ENCODE peak calls at places on chromosomes 12 and 14, in five cellular contexts. A is A673, I is ascending aorta, J is vagina, E is neural progenitor cell. F is an unnamed sample.

GRCh38 chr14:93090826-93091583 is 24.7 kb downstream of the ITPK1 start:
- DNase-seq in J (no peak), I (no peak), A (no peak), E (no peak), F (no peak)

GRCh38 chr12:122104844-122105243 is 26.3 kb downstream of the MLXIP start:
- DNase-seq in E (no peak), A (no peak), J (no peak), I (no peak), F (no peak)

GRCh38 chr12:120466560-120467315 is 2.8 kb downstream of the SRSF9 start:
- DNase-seq in J (no peak), I (no peak), A (peak; percentile 68), E (peak; percentile 57), F (no peak)

GRCh38 chr14:42193426-42193766 is 586.7 kb downstream of the LRFN5 start:
- DNase-seq in A (no peak), E (no peak), J (no peak), I (no peak), F (no peak)

GRCh38 chr14:96351986-96352385 is 11.2 kb downstream of the ATG2B start:
- DNase-seq in A (no peak), E (no peak), J (no peak), I (no peak), F (no peak)

GRCh38 chr12:112162261-112162790 is 37.0 kb downstream of the TRAFD1 start:
- DNase-seq in J (no peak), I (no peak), E (no peak), A (no peak), F (no peak)

GRCh38 chr12:132475304-132476037 is 14.5 kb upstream of the FBRSL1 start:
- DNase-seq in I (no peak), J (no peak), E (no peak), A (no peak), F (no peak)

GRCh38 chr12:59904874-59905521 is 309.2 kb downstream of the SLC16A7 start:
- DNase-seq in J (no peak), A (no peak), I (no peak), E (no peak), F (no peak)

GRCh38 chr12:131759176-131759575 is 48.3 kb downstream of the SFSWAP start:
- DNase-seq in A (no peak), I (no peak), E (no peak), J (no peak), F (no peak)

GRCh38 chr12:88338486-88338885 is 196.4 kb downstream of the TMTC3 start:
- DNase-seq in I (no peak), J (no peak), A (no peak), E (no peak), F (no peak)

GRCh38 chr12:119822046-119822445 is 55.1 kb downstream of the CIT start:
- DNase-seq in E (no peak), I (no peak), A (no peak), J (no peak), F (no peak)

GRCh38 chr12:109731231-109731731 is 17.7 kb downstream of the FAM222A start:
- DNase-seq in J (no peak), I (no peak), A (no peak), E (no peak), F (no peak)

GRCh38 chr12:108241961-108242360 is 97.2 kb downstream of the CMKLR1 start:
- DNase-seq in I (no peak), A (no peak), J (no peak), E (no peak), F (no peak)

GRCh38 chr12:1474059-1474537 is 120.3 kb downstream of the FBXL14 start:
- DNase-seq in E (no peak), I (no peak), A (peak; percentile 44), J (no peak), F (peak; percentile 90)

GRCh38 chr12:46556820-46557524 is 184.4 kb upstream of the SLC38A2 start:
- DNase-seq in E (no peak), J (no peak), I (no peak), A (no peak), F (peak; percentile 88)

GRCh38 chr12:77510985-77511384 is 319.7 kb upstream of the NAV3 start:
- DNase-seq in A (no peak), E (no peak), I (no peak), J (no peak), F (no peak)

GRCh38 chr12:50401383-50402155 is 884 bp downstream of the LARP4 start:
- DNase-seq in I (no peak), E (peak; percentile 59), A (peak; percentile 30), J (no peak), F (no peak)

GRCh38 chr12:58886474-58886873 is 33.8 kb downstream of the LRIG3 start:
- DNase-seq in I (no peak), A (no peak), J (no peak), E (no peak), F (no peak)

GRCh38 chr12:11500222-11500860 is 105.0 kb upstream of the PRB2 start:
- DNase-seq in I (no peak), E (peak; percentile 97), A (peak; percentile 89), J (no peak), F (peak; percentile 7)

GRCh38 chr12:4133029-4133428 is 140.5 kb upstream of the CCND2 start:
- DNase-seq in I (no peak), J (no peak), E (no peak), A (no peak), F (no peak)

GRCh38 chr12:111788178-111788654 is 21.5 kb downstream of the ALDH2 start:
- DNase-seq in E (peak; percentile 48), A (peak; percentile 36), J (no peak), I (no peak), F (no peak)

GRCh38 chr12:6383572-6384498 is at the start of gene LTBR:
- DNase-seq in E (peak; percentile 49), A (peak; percentile 86), J (peak; percentile 97), I (peak; percentile 78), F (no peak)

GRCh38 chr12:76144253-76144564 is 59.7 kb upstream of the NAP1L1 start:
- DNase-seq in I (no peak), A (peak; percentile 43), E (no peak), J (no peak), F (no peak)

GRCh38 chr14:59905193-59905592 is 14.8 kb upstream of the LRRC9 start:
- DNase-seq in J (no peak), E (no peak), A (no peak), I (no peak), F (no peak)

GRCh38 chr14:36655963-36656768 is 5.5 kb upstream of the PAX9 start:
- DNase-seq in J (no peak), E (peak; percentile 90), A (peak; percentile 93), I (no peak), F (no peak)

GRCh38 chr12:51579321-51579850 is 11.6 kb upstream of the SCN8A start:
- DNase-seq in J (no peak), E (no peak), I (no peak), A (no peak), F (no peak)

GRCh38 chr12:104182144-104182543 is 33.4 kb upstream of the TXNRD1 start:
- DNase-seq in A (no peak), J (no peak), E (no peak), I (peak; percentile 67), F (no peak)

GRCh38 chr12:95083938-95084337 is 10.5 kb upstream of the NR2C1 start:
- DNase-seq in A (no peak), J (no peak), I (no peak), E (peak; percentile 86), F (no peak)

GRCh38 chr12:44225128-44225527 is 389.2 kb downstream of the TMEM117 start:
- DNase-seq in I (no peak), E (no peak), A (peak; percentile 56), J (no peak), F (no peak)

GRCh38 chr12:22121224-22121623 is 75.2 kb downstream of the CMAS start:
- DNase-seq in A (no peak), I (no peak), E (peak; percentile 46), J (no peak), F (no peak)

GRCh38 chr12:20596036-20596435 is 99.1 kb upstream of the SLCO1C1 start:
- DNase-seq in I (no peak), J (no peak), A (no peak), E (no peak), F (no peak)

GRCh38 chr12:20599757-20600156 is 95.4 kb upstream of the SLCO1C1 start:
- DNase-seq in E (no peak), I (no peak), A (no peak), J (no peak), F (no peak)

GRCh38 chr12:20604408-20604807 is 90.7 kb upstream of the SLCO1C1 start:
- DNase-seq in E (no peak), I (no peak), A (no peak), J (no peak), F (no peak)

GRCh38 chr12:20602671-20603402 is 92.3 kb upstream of the SLCO1C1 start:
- DNase-seq in J (no peak), E (no peak), I (no peak), A (no peak), F (no peak)

GRCh38 chr12:20601668-20602280 is 93.4 kb upstream of the SLCO1C1 start:
- DNase-seq in J (no peak), E (peak; percentile 14), I (no peak), A (peak; percentile 42), F (no peak)
- TF ChIP-seq CTCF in J (no peak), E (peak; percentile 68), I (peak; percentile 46), A (peak; percentile 63), F (no peak)

DNA sequence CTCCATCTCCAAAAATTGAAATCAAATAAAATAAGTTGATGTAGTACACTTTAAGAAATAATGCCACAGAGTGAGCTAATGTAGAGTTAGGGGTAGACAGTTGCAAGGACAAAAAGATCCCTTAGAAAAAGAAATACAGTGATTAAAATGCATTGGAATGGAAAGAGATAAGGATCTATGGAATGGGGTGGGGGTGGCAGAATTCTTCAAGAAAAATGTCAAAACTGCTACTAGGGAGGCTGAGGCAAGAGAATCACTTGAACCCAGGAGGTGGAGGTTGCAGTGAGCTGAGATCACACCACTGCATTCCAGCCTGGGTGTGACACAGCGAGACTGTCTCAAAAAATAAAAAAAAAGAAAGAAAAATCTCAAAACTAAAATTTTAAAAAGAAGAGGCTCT is 6.5 kb downstream of the OLR1 start:
- DNase-seq in I (no peak), J (no peak), E (no peak), A (no peak), F (no peak)
- H3K4me1 ChIP-seq in I (no peaks in the 10 kb centered on the region), J (no peaks in the 10 kb centered on the region), E (no peaks in the 10 kb centered on the region), A (no peaks in the 10 kb centered on the region), F (peaks cover 12% of the 10 kb centered on the region)

GRCh38 chr12:27555316-27555715 is 31.3 kb downstream of the PPFIBP1 start:
- DNase-seq in A (peak; percentile 44), J (no peak), E (no peak), I (no peak), F (no peak)
- TF ChIP-seq CTCF in A (no peak), J (no peak), E (no peak), I (no peak), F (no peak)

DNA sequence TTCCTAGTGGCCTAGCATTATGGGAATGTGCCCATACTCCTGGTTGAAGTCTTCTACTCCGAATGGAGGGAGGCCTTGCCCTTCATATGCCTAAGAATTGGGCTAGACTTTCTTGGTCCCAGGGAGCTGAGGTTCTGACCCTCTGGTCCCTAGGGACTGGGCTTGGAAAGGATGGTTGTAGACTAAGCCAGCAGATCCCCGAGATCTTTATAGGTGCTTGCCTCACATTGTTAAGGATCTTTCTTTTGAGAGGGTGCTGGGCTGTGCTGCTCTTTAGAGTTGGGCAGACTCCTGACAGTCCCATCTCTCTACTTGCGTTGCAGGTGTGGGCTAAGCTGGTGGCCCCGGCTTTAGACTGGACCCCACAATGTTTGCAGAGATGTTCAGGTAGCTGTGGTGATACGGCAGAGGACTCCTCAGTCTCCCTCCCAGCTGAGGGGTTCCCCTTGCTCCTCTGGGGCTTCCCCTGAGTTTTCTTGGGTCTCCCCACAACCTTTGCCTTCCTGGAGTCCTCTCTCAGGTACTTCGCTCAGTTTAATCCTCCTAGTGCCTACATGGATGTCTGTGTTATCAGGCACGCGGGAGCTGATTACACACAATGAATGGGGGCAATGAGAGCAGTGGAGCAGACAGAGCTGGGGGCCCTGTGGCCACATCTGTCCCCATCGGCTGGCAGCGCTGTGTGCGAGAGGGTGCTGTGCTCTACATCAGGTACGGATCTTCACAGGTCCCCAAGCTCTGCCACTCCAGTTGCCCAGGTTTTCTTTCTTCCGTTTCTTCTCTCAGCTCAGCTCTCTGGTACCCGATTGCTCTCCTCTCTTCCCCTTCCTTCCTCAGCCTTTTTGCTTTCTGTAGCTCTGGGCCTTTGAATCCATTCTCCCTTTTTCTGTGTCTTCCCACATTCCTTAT is 1.3 kb downstream of the MBD6 start:
- DNase-seq in J (no peak), I (no peak), A (no peak), E (no peak), F (no peak)
- H3K4me1 ChIP-seq in J (peaks cover 54% of the 10 kb centered on the region), I (peaks cover 17% of the 10 kb centered on the region), A (peaks cover 33% of the 10 kb centered on the region), E (peaks cover 31% of the 10 kb centered on the region), F (peaks cover 27% of the 10 kb centered on the region)

F was measured in keratinocyte.